ENCODE peak calls at places on chromosomes 13 and 19, in five cellular contexts. Z is iPS DF 6.9, L is HAP-1, I is brain microvascular endothelial cell, Q is heart right ventricle. N is an unnamed sample.

GRCh38 chr13:100870898-100871297 is 196.3 kb upstream of the TMTC4 start:
- DNase-seq in I (no peak), Z (no peak), L (no peak), Q (no peak), N (no peak)

GRCh38 chr19:48749571-48750198 is 2.8 kb downstream of the FUT1 start:
- DNase-seq in Q (no peak), L (no peak), I (no peak), Z (no peak), N (no peak)

GRCh38 chr13:72384879-72385278 is 342.6 kb downstream of the MZT1 start:
- DNase-seq in Q (no peak), L (no peak), I (peak), Z (no peak), N (no peak)

GRCh38 chr19:50906217-50906616 is 5.0 kb downstream of the KLK4 start:
- DNase-seq in L (peak), Z (peak), I (no peak), Q (no peak), N (no peak)

GRCh38 chr19:2070986-2071673 is 20.1 kb upstream of the MKNK2 start:
- DNase-seq in L (no peak), Q (no peak), I (no peak), Z (no peak), N (no peak)

GRCh38 chr13:95650691-95651090 is 6.2 kb upstream of the DZIP1 start:
- DNase-seq in Q (no peak), I (no peak), Z (no peak), L (no peak), N (no peak)

GRCh38 chr19:40907968-40908735 is 26.1 kb upstream of the CYP2A7 start:
- DNase-seq in I (no peak), L (peak), Q (no peak), Z (no peak), N (peak)

GRCh38 chr19:1206063-1206732 is 620 bp downstream of the STK11 start:
- DNase-seq in I (no peak), L (no peak), Z (no peak), Q (no peak), N (no peak)

GRCh38 chr13:50375792-50376191 is 360.5 kb downstream of the KCNRG start:
- DNase-seq in Q (no peak), L (no peak), I (peak), Z (no peak), N (no peak)

GRCh38 chr19:48638831-48639381 is 1.7 kb upstream of the DBP start:
- DNase-seq in L (peak), Q (no peak), Z (no peak), I (no peak), N (no peak)

GRCh38 chr19:3060852-3061182 is 1.5 kb downstream of the TLE5 start:
- DNase-seq in I (no peak), Z (no peak), L (no peak), Q (no peak), N (no peak)

GRCh38 chr19:17538684-17539287 is 16.7 kb upstream of the COLGALT1 start:
- DNase-seq in Z (no peak), L (peak), Q (no peak), I (no peak), N (no peak)

GRCh38 chr13:110242615-110243014 is 64.3 kb downstream of the COL4A1 start:
- DNase-seq in I (no peak), Z (no peak), L (no peak), Q (no peak), N (no peak)

GRCh38 chr13:110576736-110577476 is 15.4 kb upstream of the RAB20 start:
- DNase-seq in Z (no peak), Q (no peak), L (no peak), I (no peak), N (no peak)

GRCh38 chr13:31008400-31009115 is 76.1 kb downstream of the TEX26 start:
- DNase-seq in I (peak), Z (no peak), Q (no peak), L (no peak), N (no peak)

GRCh38 chr19:27738569-27739193 is 1474.3 kb downstream of the UQCRFS1 start:
- DNase-seq in Q (no peak), Z (no peak), I (no peak), L (no peak), N (peak)

GRCh38 chr19:18657590-18658365 is 20.9 kb downstream of the KLHL26 start:
- DNase-seq in Q (peak), Z (no peak), I (peak), L (peak), N (no peak)

GRCh38 chr13:100214886-100215285 is 126.0 kb downstream of the PCCA start:
- DNase-seq in Q (no peak), L (no peak), Z (no peak), I (peak), N (no peak)

GRCh38 chr19:32164384-32164992 is 180.9 kb upstream of the ZNF507 start:
- DNase-seq in L (no peak), Q (no peak), I (no peak), Z (no peak), N (no peak)

GRCh38 chr13:52703482-52703881 is 36.1 kb downstream of the CNMD start:
- DNase-seq in L (peak), Z (no peak), I (no peak), Q (no peak), N (no peak)

GRCh38 chr13:55000043-55000442 is 1971.4 kb downstream of the OLFM4 start:
- DNase-seq in I (no peak), Q (no peak), Z (peak), L (no peak), N (no peak)

GRCh38 chr13:111251646-111252448 is 68.6 kb upstream of the TEX29 start:
- DNase-seq in Q (no peak), L (peak), Z (no peak), I (peak), N (no peak)

GRCh38 chr13:113860051-113860471 is 3.8 kb downstream of the GAS6 start:
- DNase-seq in L (no peak), I (no peak), Z (no peak), Q (no peak), N (no peak)

GRCh38 chr19:50569938-50570540 is 1.8 kb upstream of the LRRC4B start:
- DNase-seq in L (no peak), I (no peak), Q (no peak), Z (no peak), N (no peak)

GRCh38 chr13:112330479-112331407 is 45.4 kb upstream of the SPACA7 start:
- DNase-seq in Q (no peak), L (no peak), I (no peak), Z (no peak), N (no peak)

GRCh38 chr13:96991072-96991471 is 3.2 kb downstream of the OXGR1 start:
- DNase-seq in L (no peak), Q (no peak), I (no peak), Z (no peak), N (no peak)

GRCh38 chr13:78102121-78102677 is 183.6 kb upstream of the EDNRB start:
- DNase-seq in Z (no peak), L (no peak), Q (peak), I (peak), N (peak)

GRCh38 chr19:29404951-29405727 is 120.7 kb upstream of the VSTM2B start:
- DNase-seq in Z (no peak), L (peak), Q (no peak), I (no peak), N (no peak)

GRCh38 chr19:44684892-44685847 is 13.8 kb upstream of the CEACAM16 start:
- DNase-seq in L (peak), Q (peak), Z (no peak), I (peak), N (peak)

GRCh38 chr13:21243045-21243842 is 66.8 kb downstream of the MRPL57 start:
- DNase-seq in Z (no peak), Q (no peak), I (no peak), L (no peak), N (no peak)

GRCh38 chr13:48804836-48805601 is 151.3 kb downstream of the CYSLTR2 start:
- DNase-seq in Q (no peak), L (no peak), Z (no peak), I (no peak), N (no peak)

GRCh38 chr19:49422407-49423277 is 599 bp downstream of the PTH2 start:
- DNase-seq in Z (no peak), L (peak), I (no peak), Q (peak), N (no peak)

GRCh38 chr13:97269603-97270002 is 47.5 kb downstream of the MBNL2 start:
- DNase-seq in Z (no peak), I (no peak), L (no peak), Q (no peak), N (no peak)

GRCh38 chr13:40653558-40654318 is 12.7 kb downstream of the FOXO1 start:
- DNase-seq in I (no peak), Z (no peak), Q (no peak), L (no peak), N (no peak)

GRCh38 chr13:109344552-109345157 is 441.7 kb downstream of the IRS2 start:
- DNase-seq in I (peak), Q (no peak), L (no peak), Z (no peak), N (no peak)

GRCh38 chr19:39951686-39952085 is 17.3 kb upstream of the FCGBP start:
- DNase-seq in Q (no peak), L (no peak), I (peak), Z (no peak), N (no peak)

GRCh38 chr13:59750860-59751259 is 412.9 kb downstream of the DIAPH3 start:
- DNase-seq in Q (no peak), L (peak), Z (peak), I (peak), N (no peak)
- H3K4me3 ChIP-seq in Q (no peak), L (no peak), Z (no peak), I (peak), N (no peak)

GRCh38 chr13:98423417-98423816 is 153.5 kb downstream of the STK24 start:
- DNase-seq in L (no peak), Z (no peak), Q (no peak), I (no peak), N (no peak)
- H3K4me3 ChIP-seq in L (no peak), Z (no peak), Q (no peak), I (no peak), N (no peak)

DNA sequence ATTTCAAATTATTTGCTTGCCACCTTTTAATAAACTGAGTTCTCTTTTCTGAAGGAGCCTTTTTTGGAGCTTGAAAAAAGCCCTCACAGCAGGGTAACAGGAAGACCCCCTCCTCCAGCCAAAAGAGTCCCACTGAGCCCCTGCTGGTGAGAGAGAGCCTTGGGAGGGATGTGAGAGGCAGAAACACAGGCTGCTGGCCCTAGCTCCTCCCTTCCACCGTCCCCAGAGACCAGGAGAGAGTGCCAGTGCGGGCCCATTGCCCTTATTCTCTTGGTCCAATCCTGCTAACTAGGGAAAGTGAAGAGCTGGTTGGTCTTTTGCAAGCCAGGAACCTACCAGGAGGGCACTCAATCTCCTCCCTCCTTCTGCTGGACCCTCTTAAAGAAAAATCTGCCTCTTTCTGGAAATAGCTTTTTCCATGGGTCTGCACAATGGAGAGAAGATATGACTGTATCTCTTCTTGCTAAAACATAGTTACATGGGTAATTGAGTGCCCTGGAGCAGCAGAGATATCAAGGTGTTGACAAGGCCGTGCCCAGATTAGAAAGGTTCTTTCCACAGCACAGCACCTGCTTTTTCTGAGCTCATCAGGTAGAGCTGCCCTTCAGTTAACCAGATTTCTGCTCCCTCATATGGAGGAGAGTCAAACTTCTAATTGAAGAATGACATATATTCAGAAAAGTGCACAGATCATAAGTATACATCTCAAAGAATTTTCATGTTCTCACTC is 113.9 kb downstream of the LRCH1 start:
- DNase-seq in I (no peak), L (peak), Q (peak), Z (peak), N (no peak)
- H3K4me3 ChIP-seq in I (no peak), L (no peak), Q (no peak), Z (no peak), N (no peak)

GRCh38 chr13:102817907-102818306 is 19.0 kb downstream of the BIVM start:
- DNase-seq in L (no peak), Z (no peak), I (no peak), Q (no peak), N (no peak)

GRCh38 chr13:102814793-102815192 is 15.9 kb downstream of the BIVM start:
- DNase-seq in Q (no peak), L (no peak), I (no peak), Z (no peak), N (no peak)

GRCh38 chr13:102816633-102817032 is 17.7 kb downstream of the BIVM start:
- DNase-seq in Z (no peak), Q (no peak), I (no peak), L (no peak), N (no peak)

GRCh38 chr13:102815788-102816187 is 16.9 kb downstream of the BIVM start:
- DNase-seq in I (no peak), Z (no peak), Q (no peak), L (no peak), N (no peak)

GRCh38 chr13:102817241-102817640 is 18.3 kb downstream of the BIVM start:
- DNase-seq in Q (no peak), L (no peak), Z (no peak), I (no peak), N (no peak)
- H3K4me3 ChIP-seq in Q (no peak), L (no peak), Z (no peak), I (no peak), N (no peak)

GRCh38 chr13:66994498-66995365 is 235.4 kb downstream of the PCDH9 start:
- DNase-seq in Q (no peak), L (no peak), I (no peak), Z (no peak), N (no peak)
- H3K4me3 ChIP-seq in Q (peak), L (no peak), I (peak), Z (no peak), N (no peak)

DNA sequence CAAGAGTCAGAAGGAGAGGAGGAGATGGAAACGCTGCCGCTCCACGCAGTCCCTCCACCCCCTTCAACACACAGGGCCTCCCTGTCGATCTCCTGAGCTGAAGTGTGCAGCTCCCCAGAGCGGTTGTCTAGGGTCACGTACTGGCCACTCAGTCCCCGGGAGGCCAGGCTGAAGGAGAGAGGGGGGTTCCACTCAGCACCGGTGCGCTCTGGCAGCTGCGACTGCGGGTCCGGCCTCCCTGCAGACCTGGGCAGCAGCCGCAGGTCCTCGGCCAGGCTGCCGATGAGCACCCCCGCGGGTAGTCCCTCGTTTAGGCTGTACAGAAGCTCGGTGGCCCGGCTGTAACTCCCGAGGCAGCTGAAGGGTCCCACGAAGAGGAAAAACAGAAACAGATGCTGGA is 2.1 kb downstream of the PCDH20 start:
- DNase-seq in I (no peak), Z (no peak), Q (no peak), L (peak), N (no peak)
- H3K4me3 ChIP-seq in I (peak), Z (peak), Q (no peak), L (peak), N (no peak)